ENCODE peak calls at places on chromosomes 3 and 15, in ten cellular contexts. E is lung, D is breast epithelium, F is ovary, S is GM23338, H is foreskin fibroblast, T is tibial artery, C is RWPE1, G is neural progenitor cell, A is brain microvascular endothelial cell. M is an unnamed sample.

GRCh38 chr3:173109143-173109542 is 31.9 kb downstream of the SPATA16 start:
- DNase-seq in A (no peak), D (no peak), G (peak), C (no peak), T (no peak), F (no peak), S (no peak), E (no peak), H (no peak), M (peak)

GRCh38 chr3:41575754-41576153 is 376.4 kb downstream of the CTNNB1 start:
- DNase-seq in S (no peak), G (no peak), T (no peak), A (no peak), F (no peak), C (no peak), E (no peak), D (no peak), H (no peak), M (no peak)

GRCh38 chr3:146334151-146334550 is 83.2 kb upstream of the PLSCR4 start:
- DNase-seq in T (peak), C (no peak), G (no peak), D (no peak), E (no peak), F (peak), S (peak), H (peak), A (peak), M (no peak)

GRCh38 chr15:97168704-97169475 is 791.6 kb upstream of the ARRDC4 start:
- DNase-seq in T (no peak), E (no peak), H (no peak), G (peak), A (no peak), C (no peak), D (no peak), S (peak), F (no peak), M (no peak)

GRCh38 chr3:113536627-113537101 is 4.3 kb downstream of the SIDT1 start:
- DNase-seq in D (no peak), T (no peak), H (peak), S (no peak), C (peak), A (no peak), G (no peak), F (no peak), E (no peak), M (no peak)

GRCh38 chr15:84878504-84878903 is 6.0 kb upstream of the SLC28A1 start:
- DNase-seq in T (peak), E (peak), D (peak), C (peak), F (peak), G (peak), H (peak), A (peak), S (peak), M (peak)

GRCh38 chr15:31487811-31488436 is 161.3 kb downstream of the KLF13 start:
- DNase-seq in D (no peak), T (no peak), H (peak), F (no peak), G (no peak), S (no peak), E (peak), C (peak), A (peak), M (no peak)

GRCh38 chr3:22620498-22620897 is 582.6 kb upstream of the UBE2E2 start:
- DNase-seq in T (no peak), D (no peak), H (peak), E (no peak), F (no peak), A (no peak), G (no peak), S (no peak), C (no peak), M (no peak)

GRCh38 chr3:59266551-59266950 is 216.7 kb upstream of the CFAP20DC start:
- DNase-seq in D (no peak), G (no peak), H (no peak), S (no peak), T (no peak), C (no peak), E (no peak), F (no peak), A (peak), M (no peak)

GRCh38 chr15:66962522-66962921 is 102.9 kb upstream of the SMAD3 start:
- DNase-seq in A (no peak), T (no peak), S (no peak), D (no peak), C (no peak), G (no peak), F (no peak), H (no peak), E (no peak), M (no peak)

GRCh38 chr3:100136921-100137320 is 22.6 kb upstream of the FILIP1L start:
- DNase-seq in G (no peak), D (no peak), C (no peak), H (no peak), F (no peak), A (no peak), E (no peak), S (no peak), T (peak), M (no peak)

GRCh38 chr15:52163321-52164190 is 27.6 kb downstream of the GNB5 start:
- DNase-seq in G (peak), S (peak), F (no peak), H (no peak), D (no peak), C (no peak), A (no peak), T (no peak), E (no peak), M (peak)

GRCh38 chr3:145678401-145678800 is 482.6 kb downstream of the PLOD2 start:
- DNase-seq in D (no peak), F (no peak), G (no peak), S (no peak), A (peak), T (no peak), C (no peak), H (peak), E (no peak), M (no peak)

GRCh38 chr15:82571722-82572222 is 31.5 kb upstream of the RPS17 start:
- DNase-seq in D (no peak), F (peak), A (peak), T (peak), S (peak), E (peak), C (peak), G (peak), H (peak), M (peak)

GRCh38 chr15:96330450-96331140 is at the start of gene NR2F2:
- DNase-seq in C (peak), D (peak), F (peak), S (peak), G (peak), T (peak), A (peak), H (peak), E (peak), M (peak)

GRCh38 chr3:184710870-184711365 is 946 bp downstream of the MAGEF1 start:
- DNase-seq in T (no peak), S (no peak), D (no peak), A (no peak), E (peak), H (peak), C (peak), F (no peak), G (no peak), M (no peak)

GRCh38 chr15:85356276-85356675 is 24.1 kb upstream of the AKAP13 start:
- DNase-seq in G (no peak), A (no peak), D (no peak), C (no peak), H (no peak), T (no peak), E (no peak), S (no peak), F (no peak), M (no peak)

GRCh38 chr15:61839541-61839940 is 220.7 kb downstream of the VPS13C start:
- DNase-seq in S (no peak), E (no peak), A (peak), F (no peak), H (no peak), G (no peak), C (no peak), T (no peak), D (no peak), M (no peak)

GRCh38 chr15:43293402-43293801 is 26.7 kb upstream of the TGM5 start:
- DNase-seq in G (peak), E (no peak), C (no peak), T (no peak), H (no peak), D (no peak), S (peak), A (no peak), F (no peak), M (no peak)

GRCh38 chr15:94135748-94136147 is 95.6 kb upstream of the MCTP2 start:
- DNase-seq in T (no peak), C (no peak), H (peak), G (peak), S (peak), E (no peak), D (no peak), F (no peak), A (no peak), M (no peak)

GRCh38 chr3:162391301-162391700 is 894.7 kb downstream of the OTOL1 start:
- DNase-seq in S (no peak), T (no peak), C (peak), G (no peak), H (peak), E (no peak), F (no peak), A (peak), D (no peak), M (no peak)

GRCh38 chr3:55167586-55168317 is 239.9 kb upstream of the LRTM1 start:
- DNase-seq in G (no peak), F (no peak), S (no peak), H (peak), E (no peak), A (peak), D (no peak), C (no peak), T (no peak), M (no peak)

GRCh38 chr3:115038831-115039230 is 108.3 kb downstream of the ZBTB20 start:
- DNase-seq in D (no peak), T (no peak), G (no peak), H (no peak), F (no peak), C (no peak), A (no peak), E (no peak), S (no peak), M (no peak)

GRCh38 chr3:44130249-44130648 is 111.4 kb upstream of the TOPAZ1 start:
- DNase-seq in T (no peak), F (no peak), A (no peak), G (no peak), E (no peak), C (no peak), H (no peak), D (no peak), S (no peak), M (no peak)

GRCh38 chr15:53401503-53401902 is 358.0 kb downstream of the WDR72 start:
- DNase-seq in A (no peak), F (no peak), T (no peak), H (no peak), C (no peak), D (no peak), G (no peak), E (no peak), S (no peak), M (no peak)

GRCh38 chr3:139260793-139261736 is 82.8 kb upstream of the MRPS22 start:
- DNase-seq in H (no peak), D (no peak), S (no peak), G (no peak), E (no peak), F (no peak), C (no peak), T (no peak), A (no peak), M (no peak)

GRCh38 chr3:168693870-168694269 is 598.1 kb upstream of the GOLIM4 start:
- DNase-seq in A (no peak), H (no peak), G (no peak), F (no peak), C (no peak), E (no peak), T (no peak), S (peak), D (no peak), M (no peak)

GRCh38 chr3:185796431-185797107 is 28.3 kb downstream of the IGF2BP2 start:
- DNase-seq in D (no peak), H (peak), F (no peak), E (peak), T (no peak), C (peak), A (peak), S (no peak), G (no peak), M (no peak)

GRCh38 chr15:71485094-71485693 is 325.2 kb upstream of the NR2E3 start:
- DNase-seq in A (no peak), S (peak), F (no peak), E (no peak), D (no peak), T (no peak), G (peak), H (no peak), C (no peak), M (no peak)

GRCh38 chr3:78096488-78097255 is 1056.8 kb downstream of the ROBO2 start:
- DNase-seq in C (no peak), T (no peak), D (no peak), S (no peak), F (no peak), G (no peak), A (peak), H (peak), E (no peak), M (no peak)

GRCh38 chr15:90633361-90633760 is 83.8 kb upstream of the BLM start:
- DNase-seq in A (no peak), E (no peak), D (no peak), F (no peak), G (no peak), C (no peak), T (no peak), S (no peak), H (no peak), M (no peak)

DNA sequence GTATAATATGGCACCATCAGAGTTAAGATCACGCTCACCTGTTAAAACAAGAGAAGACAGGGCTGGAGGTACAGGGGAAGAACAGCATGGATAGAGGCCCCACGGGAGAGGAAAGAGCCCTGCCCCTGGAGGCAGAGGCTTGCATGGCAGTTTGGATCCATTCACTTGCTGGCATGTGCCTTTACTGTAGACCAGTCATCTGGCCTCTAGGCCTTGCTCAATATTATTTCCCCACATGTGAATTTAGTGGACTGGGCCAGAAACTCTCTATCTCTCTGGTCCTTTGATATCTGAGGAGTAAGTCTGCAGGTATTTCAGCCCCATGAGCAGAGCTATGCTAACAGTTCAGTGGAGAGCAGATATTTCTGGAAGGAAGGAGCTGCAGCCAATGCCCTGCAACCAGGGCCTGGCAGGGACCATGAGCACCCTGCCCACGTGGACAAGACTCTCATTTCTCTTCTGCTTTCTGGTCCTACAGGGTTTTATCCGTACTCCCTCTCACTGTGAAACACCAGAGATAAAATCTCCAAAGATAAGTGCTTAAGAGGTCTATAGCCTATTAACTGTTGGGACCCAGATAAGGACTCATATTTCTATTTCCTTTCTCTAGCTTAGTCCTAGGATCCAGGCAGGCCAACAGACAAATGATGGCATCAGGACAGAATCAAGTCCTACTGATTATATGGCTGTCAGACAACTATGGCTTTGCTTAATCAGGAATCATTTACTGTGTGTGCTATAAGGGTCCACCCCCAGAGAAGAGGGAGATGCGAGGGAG is 65.0 kb downstream of the CLDN11 start:
- DNase-seq in E (no peak), D (no peak), H (no peak), A (no peak), S (peak), G (no peak), F (no peak), C (no peak), T (no peak), M (no peak)
- TF ChIP-seq CTCF in E (no peak), D (no peak), H (no peak), A (peak), S (peak), G (peak), F (no peak), C (no peak), T (no peak), M (peak)

GRCh38 chr3:124995460-124995994 is 60.3 kb downstream of the HEG1 start:
- DNase-seq in E (peak), D (no peak), G (peak), S (peak), C (peak), T (peak), H (peak), F (peak), A (no peak), M (peak)
- TF ChIP-seq CTCF in E (peak), D (peak), G (peak), S (peak), C (peak), T (peak), H (peak), F (peak), A (peak), M (peak)

DNA sequence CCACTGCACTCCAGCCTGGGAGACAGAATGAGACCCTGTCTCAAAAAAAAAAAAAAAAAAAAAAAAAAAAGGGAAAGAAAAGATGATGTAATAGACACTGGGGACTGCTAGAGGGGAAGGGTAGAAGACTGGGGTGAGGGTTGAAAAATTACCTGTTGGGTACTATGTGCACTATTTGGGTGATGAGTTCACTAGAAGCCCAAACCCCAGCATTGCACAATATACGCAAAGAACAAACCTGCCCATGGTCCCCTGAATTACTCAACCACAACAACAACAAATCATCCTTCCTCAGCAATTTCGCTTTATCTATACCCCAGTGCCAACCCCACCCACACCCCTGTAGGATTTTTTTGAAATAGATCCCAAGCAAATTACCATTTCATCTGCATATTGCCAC is 13.5 kb downstream of the NIPA1 start:
- DNase-seq in A (no peak), T (no peak), E (no peak), D (no peak), F (no peak), C (no peak), S (no peak), H (no peak), G (no peak), M (no peak)
- TF ChIP-seq CTCF in A (no peak), T (no peak), E (no peak), D (no peak), F (no peak), C (no peak), S (no peak), H (no peak), G (no peak), M (no peak)

DNA sequence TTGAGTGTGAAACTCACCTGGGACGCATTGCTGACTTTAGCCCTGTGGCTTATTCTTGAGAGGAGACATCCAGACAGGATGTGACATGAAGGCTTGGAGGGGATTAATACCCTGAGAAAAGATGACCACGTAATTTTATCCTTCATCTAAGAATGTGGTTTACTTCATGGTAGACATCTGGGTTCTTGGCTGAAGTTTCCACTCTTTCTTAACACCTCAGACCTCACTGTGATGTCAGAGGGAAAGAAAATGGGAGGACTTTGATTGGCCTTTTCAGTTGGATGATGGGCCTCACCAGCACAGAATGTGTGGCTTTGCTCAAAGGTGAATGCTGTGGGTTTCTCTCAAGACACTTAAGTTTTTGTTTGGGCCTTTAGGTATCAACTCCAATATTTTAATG is 16.5 kb downstream of the GORASP1 start:
- DNase-seq in C (no peak), A (no peak), F (no peak), S (no peak), D (no peak), G (no peak), T (no peak), E (no peak), H (no peak), M (no peak)
- TF ChIP-seq CTCF in C (no peak), A (no peak), F (no peak), S (no peak), D (no peak), G (no peak), T (no peak), E (no peak), H (no peak), M (no peak)

GRCh38 chr15:41581110-41581509 is 22.1 kb downstream of the TYRO3 start:
- DNase-seq in S (peak), C (no peak), D (no peak), T (no peak), F (no peak), E (no peak), G (no peak), A (no peak), H (peak), M (no peak)
- TF ChIP-seq CTCF in S (peak), C (peak), D (no peak), T (no peak), F (no peak), E (no peak), G (peak), A (peak), H (peak), M (no peak)

GRCh38 chr15:24971772-24972171 is 17.0 kb downstream of the SNRPN start:
- DNase-seq in C (no peak), G (no peak), D (no peak), T (no peak), S (no peak), E (no peak), H (no peak), A (no peak), F (no peak), M (no peak)

GRCh38 chr15:24977686-24978085 is 22.9 kb downstream of the SNRPN start:
- DNase-seq in D (no peak), G (no peak), A (no peak), C (no peak), S (no peak), F (no peak), E (no peak), T (no peak), H (no peak), M (no peak)

GRCh38 chr15:24971052-24971451 is 16.3 kb downstream of the SNRPN start:
- DNase-seq in T (no peak), F (no peak), S (no peak), H (no peak), G (no peak), D (no peak), C (no peak), A (no peak), E (no peak), M (no peak)

GRCh38 chr15:24976932-24977331 is 22.1 kb downstream of the SNRPN start:
- DNase-seq in C (no peak), G (no peak), D (no peak), T (no peak), H (no peak), S (no peak), A (no peak), F (no peak), E (no peak), M (no peak)
- TF ChIP-seq CTCF in C (no peak), G (no peak), D (no peak), T (no peak), H (no peak), S (peak), A (no peak), F (no peak), E (no peak), M (no peak)

DNA sequence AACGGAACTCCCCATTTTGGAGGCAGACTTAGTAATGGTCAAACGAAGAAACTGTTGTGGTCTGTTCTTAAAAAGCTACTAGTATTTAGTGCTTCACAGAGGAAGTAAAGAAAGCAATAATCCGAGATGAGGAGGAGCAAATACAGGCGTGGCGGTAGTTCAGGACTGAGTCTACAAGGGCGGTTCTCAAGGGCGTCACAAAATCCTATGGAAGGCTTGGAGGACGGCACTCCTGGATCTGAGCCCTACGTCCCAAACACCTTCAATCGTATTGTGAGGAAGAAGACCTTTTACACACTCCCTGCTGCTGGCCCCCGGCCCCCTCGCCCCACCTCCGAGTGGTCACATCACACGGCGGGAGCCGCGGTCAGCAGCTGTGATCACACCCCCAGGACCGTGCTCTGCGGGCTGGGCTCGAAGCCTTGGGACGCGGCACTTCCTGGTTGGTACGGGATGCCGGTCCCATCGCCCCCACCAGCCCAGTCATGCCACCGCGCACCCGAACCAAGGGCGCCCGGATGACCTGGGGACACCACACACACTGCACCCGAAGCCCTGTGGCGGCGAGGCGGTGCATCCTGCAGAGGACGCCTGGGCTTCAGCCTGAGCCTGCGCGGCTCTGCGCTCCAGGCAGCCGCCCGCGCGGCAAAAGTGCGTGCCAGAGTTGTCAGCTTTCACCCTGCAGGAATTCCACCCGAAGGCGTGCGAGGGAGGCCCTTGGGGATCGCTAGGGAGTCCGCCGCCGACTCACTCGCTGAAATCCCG is 588 bp downstream of the PLD1 start:
- DNase-seq in H (peak), F (peak), G (peak), C (peak), T (peak), S (peak), A (peak), E (no peak), D (peak), M (no peak)
- TF ChIP-seq CTCF in H (no peak), F (no peak), G (no peak), C (no peak), T (no peak), S (no peak), A (no peak), E (no peak), D (peak), M (no peak)

M was measured in neural crest cell.